ENCODE peak calls at places on chromosome 6, in ten cellular contexts. Z, G, V, C, H, K, O, N, I and F are unnamed samples.

GRCh38 chr6:22954749-22955385 is 385.5 kb downstream of the HDGFL1 start:
- DNase-seq in Z (no peak), G (no peak), V (no peak), C (no peak), H (no peak), K (no peak), O (no peak), N (no peak), I (no peak), F (no peak)

GRCh38 chr6:141451508-141452353 is 681.0 kb upstream of the GJE1 start:
- DNase-seq in Z (no peak), G (no peak), V (no peak), C (no peak), H (peak), K (no peak), O (no peak), N (no peak), I (no peak), F (no peak)

GRCh38 chr6:101517632-101518031 is 124.1 kb downstream of the GRIK2 start:
- DNase-seq in Z (no peak), G (no peak), V (no peak), C (no peak), H (no peak), K (no peak), O (no peak), N (no peak), I (no peak), F (no peak)

GRCh38 chr6:170176621-170177382 is 114.1 kb downstream of the DLL1 start:
- DNase-seq in Z (no peak), G (no peak), V (peak), C (no peak), H (no peak), K (no peak), O (peak), N (peak), I (peak), F (no peak)

GRCh38 chr6:70225052-70225451 is 77.8 kb downstream of the COL9A1 start:
- DNase-seq in Z (no peak), G (no peak), V (no peak), C (no peak), H (no peak), K (no peak), O (no peak), N (no peak), I (no peak), F (no peak)

GRCh38 chr6:1913572-1913971 is 303.9 kb downstream of the FOXC1 start:
- DNase-seq in Z (no peak), G (no peak), V (no peak), C (no peak), H (no peak), K (no peak), O (no peak), N (no peak), I (no peak), F (no peak)

GRCh38 chr6:136129365-136129764 is 120.7 kb downstream of the MTFR2 start:
- DNase-seq in Z (no peak), G (no peak), V (no peak), C (no peak), H (no peak), K (no peak), O (no peak), N (no peak), I (no peak), F (no peak)

GRCh38 chr6:56463443-56463842 is 179.2 kb downstream of the DST start:
- DNase-seq in Z (no peak), G (no peak), V (no peak), C (no peak), H (no peak), K (no peak), O (no peak), N (no peak), I (no peak), F (no peak)

DNA sequence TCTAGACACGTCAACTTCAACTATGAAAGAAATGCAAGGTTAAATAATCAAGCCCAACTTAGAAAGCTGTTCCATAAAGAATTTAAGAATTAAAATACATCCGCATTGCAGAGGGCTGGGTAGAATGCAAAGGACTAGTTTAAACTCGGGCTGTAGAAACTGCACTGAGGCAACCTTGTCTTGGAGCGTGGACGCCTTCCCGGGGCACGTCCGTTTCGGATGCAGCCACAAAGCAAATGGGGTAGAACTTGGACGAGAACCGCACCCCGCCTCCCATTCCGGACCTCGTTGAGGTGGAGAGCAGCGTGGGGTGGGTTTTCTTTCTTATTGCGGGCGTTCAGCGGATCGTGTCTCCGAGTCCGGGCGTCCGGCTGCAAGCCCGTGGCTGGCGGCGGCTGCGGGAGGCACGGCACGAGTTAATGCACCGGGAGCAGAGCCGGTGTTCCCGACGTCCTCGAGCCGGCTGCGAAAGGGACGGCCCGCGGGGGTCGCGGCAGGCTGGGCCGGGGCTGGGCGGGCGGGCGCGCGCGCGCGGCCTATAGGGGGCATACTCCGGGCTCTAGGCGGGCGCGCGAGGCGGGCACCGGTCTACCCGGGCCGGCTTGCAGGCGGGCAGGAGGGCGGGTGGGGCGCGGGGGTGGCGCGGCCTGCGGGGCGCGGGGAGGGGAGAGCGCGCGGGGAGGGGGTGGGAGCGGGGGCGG is 2.0 kb downstream of the JARID2 start:
- DNase-seq in Z (peak), G (peak), V (peak), C (peak), H (peak), K (peak), O (peak), N (peak), I (peak), F (peak)
- TF ChIP-seq POLR2A in Z (peak), G (no peak), V (peak), C (no peak), H (peak), K (peak), O (peak), N (no peak), I (no peak), F (no peak)

GRCh38 chr6:10730254-10730653 is 7.4 kb downstream of the TMEM14C start:
- DNase-seq in Z (no peak), G (no peak), V (no peak), C (no peak), H (no peak), K (no peak), O (no peak), N (no peak), I (no peak), F (no peak)
- TF ChIP-seq POLR2A in Z (no peak), G (no peak), V (no peak), C (no peak), H (no peak), K (no peak), O (no peak), N (no peak), I (no peak), F (no peak)

DNA sequence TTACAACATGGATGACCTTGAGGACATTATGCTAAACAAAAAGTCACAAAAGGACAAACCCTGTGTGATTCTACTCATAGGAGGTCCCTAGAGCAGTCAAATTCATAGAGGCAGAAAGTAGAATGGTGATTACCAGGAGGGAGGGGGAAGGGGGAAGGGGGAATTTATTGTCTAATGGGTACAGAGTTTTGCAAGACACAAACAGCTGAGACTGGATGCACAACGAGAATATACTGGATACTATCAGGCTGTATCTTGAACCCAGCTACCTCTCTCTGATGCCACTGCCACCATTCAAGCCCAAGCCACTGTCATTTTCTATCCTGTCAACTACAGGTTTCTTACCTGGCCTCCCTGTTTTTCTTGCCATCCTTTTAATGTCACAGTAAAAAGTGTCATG is 252.3 kb downstream of the ATXN1 start:
- DNase-seq in Z (no peak), G (no peak), V (no peak), C (no peak), H (no peak), K (no peak), O (no peak), N (no peak), I (no peak), F (no peak)
- TF ChIP-seq POLR2A in Z (no peak), G (no peak), V (no peak), C (no peak), H (no peak), K (no peak), O (no peak), N (no peak), I (no peak), F (peak)

DNA sequence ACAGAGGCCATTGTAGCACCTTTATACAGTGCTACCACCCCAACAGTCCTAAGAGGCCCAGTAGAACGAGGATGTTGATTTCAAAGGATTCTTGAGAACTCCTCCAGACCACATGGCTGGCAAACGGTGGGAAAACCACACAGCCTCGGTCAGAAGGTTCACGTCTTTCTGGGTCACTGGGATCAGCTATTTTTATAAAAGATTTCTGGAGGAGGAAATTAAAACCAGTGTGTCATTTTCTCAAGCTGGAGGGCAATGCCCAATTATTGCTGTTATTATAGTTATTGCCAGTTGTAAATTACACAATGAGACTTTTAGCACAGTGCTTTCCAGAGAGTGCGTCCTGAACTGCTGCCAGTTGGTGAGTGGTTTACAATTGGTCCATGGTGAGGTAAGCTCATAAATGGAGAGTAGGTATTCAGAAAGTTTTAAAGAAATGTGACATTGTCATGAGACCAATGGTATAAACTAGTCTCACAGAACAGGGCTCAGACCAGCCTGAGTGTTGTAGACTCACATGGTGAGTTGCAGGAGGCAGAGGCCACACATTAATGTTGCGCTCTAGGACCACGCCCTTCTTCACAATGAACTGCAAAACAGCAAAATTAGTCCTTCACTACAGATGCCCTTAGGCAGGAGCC is 8.4 kb upstream of the PPP1R14C start:
- DNase-seq in Z (no peak), G (no peak), V (peak), C (no peak), H (no peak), K (no peak), O (no peak), N (no peak), I (no peak), F (no peak)
- TF ChIP-seq POLR2A in Z (no peak), G (no peak), V (no peak), C (no peak), H (no peak), K (no peak), O (no peak), N (no peak), I (no peak), F (no peak)

GRCh38 chr6:29626948-29627761 is 5.8 kb downstream of the GABBR1 start:
- DNase-seq in Z (no peak), G (no peak), V (no peak), C (no peak), H (no peak), K (no peak), O (no peak), N (no peak), I (no peak), F (no peak)

GRCh38 chr6:29628419-29629281 is 4.3 kb downstream of the GABBR1 start:
- DNase-seq in Z (peak), G (peak), V (peak), C (peak), H (peak), K (peak), O (peak), N (peak), I (peak), F (peak)

GRCh38 chr6:29629571-29629970 is 3.4 kb downstream of the GABBR1 start:
- DNase-seq in Z (no peak), G (no peak), V (no peak), C (no peak), H (no peak), K (no peak), O (no peak), N (no peak), I (no peak), F (no peak)

GRCh38 chr6:29625337-29625930 is 7.5 kb downstream of the GABBR1 start:
- DNase-seq in Z (no peak), G (no peak), V (no peak), C (no peak), H (no peak), K (no peak), O (no peak), N (no peak), I (no peak), F (no peak)

GRCh38 chr6:29627762-29628418 is 5.1 kb downstream of the GABBR1 start:
- DNase-seq in Z (peak), G (peak), V (peak), C (peak), H (peak), K (peak), O (peak), N (peak), I (peak), F (peak)
- TF ChIP-seq POLR2A in Z (no peak), G (no peak), V (no peak), C (peak), H (peak), K (peak), O (peak), N (no peak), I (peak), F (no peak)

GRCh38 chr6:36442671-36443497 is at the start of the genes KCTD20 and PXT1:
- DNase-seq in Z (peak), G (peak), V (peak), C (peak), H (peak), K (peak), O (peak), N (peak), I (peak), F (peak)

GRCh38 chr6:36443498-36443844 is 671 bp downstream of the KCTD20 start:
- DNase-seq in Z (no peak), G (no peak), V (no peak), C (no peak), H (no peak), K (no peak), O (no peak), N (no peak), I (no peak), F (no peak)

GRCh38 chr6:36442083-36442670 is 477 bp downstream of the PXT1 start:
- DNase-seq in Z (no peak), G (no peak), V (no peak), C (no peak), H (no peak), K (no peak), O (no peak), N (no peak), I (no peak), F (no peak)

GRCh38 chr6:36443951-36444428 is 1.2 kb downstream of the KCTD20 start:
- DNase-seq in Z (no peak), G (no peak), V (no peak), C (no peak), H (peak), K (no peak), O (no peak), N (no peak), I (no peak), F (no peak)

DNA sequence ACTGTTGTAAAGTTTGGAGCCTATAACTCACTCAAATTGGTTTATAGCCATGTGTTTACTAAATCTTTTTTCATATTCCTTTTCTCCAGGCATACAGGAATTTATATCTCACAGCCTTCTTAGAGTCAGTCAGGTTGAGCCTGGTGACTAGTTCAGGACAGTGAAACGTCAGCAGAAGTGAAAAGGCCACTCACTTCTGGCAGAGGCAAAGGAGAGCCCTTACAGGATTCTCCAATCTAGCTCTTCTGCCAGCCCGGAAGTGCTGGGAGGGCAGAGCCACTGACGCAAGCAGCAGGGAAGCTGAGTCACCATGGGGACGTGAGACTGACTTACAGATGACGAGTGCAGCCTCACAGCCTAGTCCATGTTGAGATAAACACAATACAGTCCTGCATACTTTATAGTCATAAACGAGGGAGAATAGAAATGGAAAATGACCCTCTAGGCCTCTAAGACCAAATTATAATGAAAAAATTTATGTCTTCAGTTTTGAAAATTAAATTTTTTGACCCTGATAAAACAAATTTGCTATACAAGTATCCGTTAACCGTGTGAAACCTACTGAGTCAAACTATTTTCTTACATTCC is 1.3 kb downstream of the PXT1 start:
- DNase-seq in Z (peak), G (peak), V (peak), C (peak), H (peak), K (peak), O (peak), N (peak), I (peak), F (peak)
- TF ChIP-seq POLR2A in Z (peak), G (peak), V (no peak), C (peak), H (peak), K (peak), O (peak), N (no peak), I (peak), F (peak)